ENCODE peak calls at places on chromosomes 16 and 17, in five cellular contexts. One of them, this sample, is unnamed.

GRCh38 chr17:42920106-42920900 is 19.7 kb downstream of the G6PC1 start:
- DNase-seq in mammary epithelial cell: no peak
- DNase-seq in astrocyte: no peak
- DNase-seq in A549: no peak
- DNase-seq in body of pancreas: no peak
- DNase-seq in this sample: no peak

GRCh38 chr16:80836846-80837245 is 32.4 kb upstream of the CDYL2 start:
- DNase-seq in body of pancreas: no peak
- DNase-seq in mammary epithelial cell: no peak
- DNase-seq in astrocyte: no peak
- DNase-seq in A549: no peak
- DNase-seq in this sample: no peak

GRCh38 chr16:81106826-81107503 is 10.8 kb upstream of the GCSH start:
- DNase-seq in mammary epithelial cell: no peak
- DNase-seq in body of pancreas: no peak
- DNase-seq in astrocyte: no peak
- DNase-seq in A549: no peak
- DNase-seq in this sample: no peak

GRCh38 chr16:11797957-11798299 is 870 bp upstream of the ZC3H7A start:
- DNase-seq in A549: peak; percentile 22
- DNase-seq in mammary epithelial cell: no peak
- DNase-seq in body of pancreas: peak; percentile 32
- DNase-seq in astrocyte: no peak
- DNase-seq in this sample: no peak

GRCh38 chr17:1958134-1958881 is 66.8 kb downstream of the RTN4RL1 start:
- DNase-seq in A549: no peak
- DNase-seq in astrocyte: no peak
- DNase-seq in mammary epithelial cell: no peak
- DNase-seq in body of pancreas: no peak
- DNase-seq in this sample: no peak

GRCh38 chr16:85312642-85313540 is 200.6 kb upstream of the CIBAR2 start:
- DNase-seq in A549: no peak
- DNase-seq in body of pancreas: no peak
- DNase-seq in astrocyte: no peak
- DNase-seq in mammary epithelial cell: no peak
- DNase-seq in this sample: no peak

GRCh38 chr16:78775161-78775561 is 675.7 kb downstream of the WWOX start:
- DNase-seq in A549: no peak
- DNase-seq in mammary epithelial cell: no peak
- DNase-seq in astrocyte: no peak
- DNase-seq in body of pancreas: no peak
- DNase-seq in this sample: no peak

GRCh38 chr16:87945351-87946042 is 5.7 kb upstream of the BANP start:
- DNase-seq in A549: no peak
- DNase-seq in mammary epithelial cell: peak; percentile 80
- DNase-seq in astrocyte: peak; percentile 83
- DNase-seq in body of pancreas: peak; percentile 82
- DNase-seq in this sample: peak; percentile 78

GRCh38 chr16:66044089-66044488 is 322.4 kb upstream of the CDH5 start:
- DNase-seq in body of pancreas: no peak
- DNase-seq in astrocyte: no peak
- DNase-seq in mammary epithelial cell: no peak
- DNase-seq in A549: no peak
- DNase-seq in this sample: no peak

GRCh38 chr17:30565073-30565935 is 88.1 kb downstream of the GOSR1 start:
- DNase-seq in A549: no peak
- DNase-seq in astrocyte: no peak
- DNase-seq in body of pancreas: no peak
- DNase-seq in mammary epithelial cell: peak; percentile 21
- DNase-seq in this sample: peak; percentile 22

GRCh38 chr16:56950881-56951771 is 10.6 kb upstream of the CETP start:
- DNase-seq in mammary epithelial cell: peak; percentile 16
- DNase-seq in astrocyte: no peak
- DNase-seq in body of pancreas: peak; percentile 72
- DNase-seq in A549: peak; percentile 60
- DNase-seq in this sample: no peak

GRCh38 chr16:73152731-73153130 is 104.8 kb upstream of the ZFHX3 start:
- DNase-seq in A549: no peak
- DNase-seq in body of pancreas: no peak
- DNase-seq in astrocyte: no peak
- DNase-seq in mammary epithelial cell: no peak
- DNase-seq in this sample: no peak

GRCh38 chr16:2474877-2475412 is at the start of gene TBC1D24:
- DNase-seq in mammary epithelial cell: peak; percentile 77
- DNase-seq in body of pancreas: peak; percentile 89
- DNase-seq in astrocyte: peak; percentile 23
- DNase-seq in A549: peak; percentile 97
- DNase-seq in this sample: peak; percentile 52

GRCh38 chr17:193841-194806 is 12.7 kb upstream of the DOC2B start:
- DNase-seq in A549: no peak
- DNase-seq in astrocyte: no peak
- DNase-seq in mammary epithelial cell: no peak
- DNase-seq in body of pancreas: peak; percentile 83
- DNase-seq in this sample: no peak

GRCh38 chr17:38658741-38659345 is 15.9 kb downstream of the EPOP start:
- DNase-seq in astrocyte: no peak
- DNase-seq in mammary epithelial cell: no peak
- DNase-seq in body of pancreas: no peak
- DNase-seq in A549: no peak
- DNase-seq in this sample: no peak

GRCh38 chr17:17403899-17404576 is 72.8 kb upstream of the MED9 start:
- DNase-seq in A549: no peak
- DNase-seq in astrocyte: no peak
- DNase-seq in body of pancreas: no peak
- DNase-seq in mammary epithelial cell: no peak
- DNase-seq in this sample: no peak

GRCh38 chr16:842061-842476 is 41.5 kb upstream of the GNG13 start:
- DNase-seq in astrocyte: no peak
- DNase-seq in A549: no peak
- DNase-seq in mammary epithelial cell: no peak
- DNase-seq in body of pancreas: no peak
- DNase-seq in this sample: no peak

GRCh38 chr17:61491981-61492380 is 39.8 kb downstream of the TBX4 start:
- DNase-seq in body of pancreas: no peak
- DNase-seq in mammary epithelial cell: no peak
- DNase-seq in astrocyte: no peak
- DNase-seq in A549: no peak
- DNase-seq in this sample: no peak

GRCh38 chr17:61492759-61493526 is 40.7 kb downstream of the TBX4 start:
- DNase-seq in astrocyte: peak; percentile 44
- DNase-seq in A549: no peak
- DNase-seq in body of pancreas: no peak
- DNase-seq in mammary epithelial cell: no peak
- DNase-seq in this sample: no peak

GRCh38 chr17:61489719-61490490 is 37.7 kb downstream of the TBX4 start:
- DNase-seq in mammary epithelial cell: no peak
- DNase-seq in body of pancreas: no peak
- DNase-seq in astrocyte: no peak
- DNase-seq in A549: no peak
- DNase-seq in this sample: no peak

GRCh38 chr17:61488878-61489718 is 36.9 kb downstream of the TBX4 start:
- DNase-seq in body of pancreas: peak; percentile 63
- DNase-seq in astrocyte: no peak
- DNase-seq in A549: no peak
- DNase-seq in mammary epithelial cell: peak; percentile 51
- DNase-seq in this sample: no peak

DNA sequence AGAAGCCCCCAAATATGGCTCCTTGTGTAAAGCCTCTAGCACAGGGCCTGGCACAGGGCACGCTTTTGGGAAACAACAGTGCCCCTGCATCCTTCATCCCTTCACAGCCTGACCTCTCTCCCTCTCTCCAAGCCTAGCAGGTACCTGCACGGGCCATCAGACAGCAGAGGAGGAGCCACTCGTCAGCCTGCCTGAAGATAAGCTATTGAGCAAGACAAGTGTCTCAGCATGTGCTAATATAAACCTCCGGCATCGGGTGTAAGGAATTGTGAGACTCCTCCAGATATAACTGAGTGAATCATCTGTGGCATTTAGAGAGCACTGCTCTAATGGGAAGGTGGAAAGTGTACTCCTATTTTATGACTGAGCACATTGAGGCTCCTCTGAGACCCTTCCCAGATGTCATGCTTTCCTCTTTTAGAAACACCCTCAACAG is 38.3 kb downstream of the TBX4 start:
- DNase-seq in body of pancreas: no peak
- DNase-seq in mammary epithelial cell: peak; percentile 89
- DNase-seq in A549: peak; percentile 62
- DNase-seq in astrocyte: peak; percentile 73
- DNase-seq in this sample: peak; percentile 61
- TF ChIP-seq CTCF in body of pancreas: no peak
- TF ChIP-seq CTCF in mammary epithelial cell: no peak
- TF ChIP-seq CTCF in A549: no peak
- TF ChIP-seq CTCF in astrocyte: no peak
- TF ChIP-seq CTCF in this sample: no peak

DNA sequence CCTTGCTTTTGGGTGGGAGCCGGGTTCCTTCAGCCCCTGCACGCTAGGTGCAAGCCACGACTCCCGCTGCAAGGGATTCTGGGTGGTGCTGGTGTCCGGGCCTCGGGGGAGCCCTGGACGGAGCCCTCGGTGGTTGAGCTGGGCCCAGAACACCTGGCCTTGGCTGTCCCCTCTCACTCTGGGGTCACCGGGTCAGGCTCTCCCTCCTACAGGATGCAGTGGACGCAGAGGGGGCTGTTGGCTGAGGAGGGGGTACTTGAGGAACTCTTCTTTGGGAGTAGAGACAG is 27.9 kb upstream of the SLC38A10 start:
- DNase-seq in body of pancreas: no peak
- DNase-seq in mammary epithelial cell: no peak
- DNase-seq in A549: no peak
- DNase-seq in astrocyte: no peak
- DNase-seq in this sample: no peak
- H3K27ac ChIP-seq in body of pancreas: no peak overlapping the region
- H3K27ac ChIP-seq in mammary epithelial cell: no peak overlapping the region
- H3K27ac ChIP-seq in A549: no peak overlapping the region
- H3K27ac ChIP-seq in astrocyte: no peak overlapping the region
- H3K27ac ChIP-seq in this sample: no peak overlapping the region

GRCh38 chr17:76434870-76435269 is 18.1 kb downstream of the UBE2O start:
- DNase-seq in body of pancreas: no peak
- DNase-seq in astrocyte: no peak
- DNase-seq in A549: no peak
- DNase-seq in mammary epithelial cell: no peak
- DNase-seq in this sample: peak; percentile 32

GRCh38 chr17:76439314-76439928 is 13.5 kb downstream of the UBE2O start:
- DNase-seq in astrocyte: no peak
- DNase-seq in body of pancreas: no peak
- DNase-seq in A549: no peak
- DNase-seq in mammary epithelial cell: no peak
- DNase-seq in this sample: no peak

GRCh38 chr17:76440722-76441362 is 12.1 kb downstream of the UBE2O start:
- DNase-seq in mammary epithelial cell: no peak
- DNase-seq in body of pancreas: no peak
- DNase-seq in astrocyte: no peak
- DNase-seq in A549: no peak
- DNase-seq in this sample: no peak

GRCh38 chr17:76438906-76439305 is 14.0 kb downstream of the UBE2O start:
- DNase-seq in body of pancreas: no peak
- DNase-seq in A549: no peak
- DNase-seq in mammary epithelial cell: no peak
- DNase-seq in astrocyte: no peak
- DNase-seq in this sample: no peak

DNA sequence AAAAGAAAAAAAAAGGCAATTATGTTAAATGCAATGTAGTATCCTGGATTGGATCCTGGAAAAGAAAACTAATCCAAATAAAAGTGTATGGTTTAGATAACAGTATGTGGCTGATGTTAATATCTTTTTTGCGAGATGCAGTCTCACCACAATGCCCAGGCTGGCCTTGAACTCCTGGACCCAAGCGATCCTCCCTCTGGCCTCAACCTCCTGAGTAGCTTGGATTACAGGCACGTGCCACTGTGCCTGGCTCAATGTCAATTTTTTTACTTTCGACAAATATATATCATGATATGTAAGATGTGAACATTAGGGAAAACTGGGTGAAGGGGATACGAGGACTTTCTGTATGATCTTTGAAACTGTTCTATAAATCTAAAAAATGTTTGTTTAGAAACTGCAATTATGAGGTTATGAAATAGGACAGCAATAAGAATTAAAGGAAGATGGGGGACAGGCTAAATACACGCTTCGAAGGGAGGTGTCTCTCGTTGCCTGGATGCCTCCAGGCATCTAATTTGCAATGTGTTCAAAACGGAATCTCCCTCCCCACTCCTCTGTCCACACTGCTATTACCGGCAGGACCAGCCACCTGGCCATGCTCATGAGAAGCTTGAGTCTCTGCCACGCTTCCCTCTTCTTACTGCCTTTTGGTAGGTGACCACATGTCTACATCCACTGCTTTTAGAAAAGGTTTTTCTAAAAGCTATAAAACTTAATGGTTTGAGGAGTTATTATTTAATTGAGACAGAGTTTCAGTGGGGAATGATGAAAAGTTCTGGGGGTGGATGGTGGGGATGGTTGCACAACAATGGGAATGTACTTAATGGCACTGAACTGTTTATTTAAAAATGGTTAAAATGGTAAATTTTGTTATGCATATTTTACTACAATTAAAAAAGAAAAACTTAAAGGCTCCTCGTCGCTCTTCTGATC is 15.2 kb downstream of the UBE2O start:
- DNase-seq in A549: no peak
- DNase-seq in body of pancreas: no peak
- DNase-seq in astrocyte: no peak
- DNase-seq in mammary epithelial cell: peak; percentile 9
- DNase-seq in this sample: no peak
- H3K4me1 ChIP-seq in A549: peaks cover 30% of the 10 kb centered on the region
- H3K4me1 ChIP-seq in body of pancreas: peaks cover 15% of the 10 kb centered on the region
- H3K4me1 ChIP-seq in astrocyte: peaks cover 3% of the 10 kb centered on the region
- H3K4me1 ChIP-seq in mammary epithelial cell: peaks cover 4% of the 10 kb centered on the region
- H3K4me1 ChIP-seq in this sample: no peaks in the 10 kb centered on the region

GRCh38 chr16:48911700-48912099 is 301.7 kb upstream of the N4BP1 start:
- DNase-seq in A549: no peak
- DNase-seq in body of pancreas: no peak
- DNase-seq in mammary epithelial cell: no peak
- DNase-seq in astrocyte: no peak
- DNase-seq in this sample: no peak
- TF ChIP-seq CTCF in A549: no peak
- TF ChIP-seq CTCF in body of pancreas: no peak
- TF ChIP-seq CTCF in mammary epithelial cell: no peak
- TF ChIP-seq CTCF in astrocyte: no peak
- TF ChIP-seq CTCF in this sample: peak; percentile 51

This sample was measured in foreskin keratinocyte.